ENCODE peak calls at places on chromosomes 11 and 22, in nine cellular contexts. V is OCI-LY7; F is CD4-positive, CD25-positive, alpha-beta regulatory T cell; N is effector memory CD4-positive, alpha-beta T cell; J is endodermal cell; B is HL-60; D is suprapubic skin; Q is upper lobe of left lung; P is CD8-positive, alpha-beta memory T cell. Y is an unnamed sample.

GRCh38 chr11:8031248-8032115 is 44.3 kb downstream of the EIF3F start:
- DNase-seq in P (no peak), V (no peak), J (no peak), N (no peak), B (no peak), D (peak; percentile 77), F (no peak), Q (no peak), Y (no peak)

GRCh38 chr22:50012201-50013181 is at the start of gene IL17REL:
- DNase-seq in N (no peak), D (no peak), F (no peak), Q (no peak), B (no peak), V (no peak), J (peak; percentile 57), P (no peak), Y (no peak)

GRCh38 chr11:9060700-9061111 is 30.7 kb downstream of the SCUBE2 start:
- DNase-seq in V (peak; percentile 19), B (peak; percentile 76), P (no peak), N (no peak), F (no peak), D (no peak), Q (peak; percentile 26), J (peak; percentile 75), Y (no peak)

GRCh38 chr22:28402066-28402465 is 277.6 kb downstream of the TTC28 start:
- DNase-seq in D (no peak), F (no peak), N (no peak), B (no peak), Q (no peak), P (no peak), J (no peak), V (no peak), Y (no peak)

GRCh38 chr11:57174656-57175055 is 7.1 kb upstream of the LRRC55 start:
- DNase-seq in N (no peak), F (no peak), P (no peak), J (no peak), V (no peak), Q (no peak), B (no peak), D (no peak), Y (no peak)

GRCh38 chr11:69252494-69252845 is 41.5 kb upstream of the MYEOV start:
- DNase-seq in V (no peak), D (no peak), J (no peak), P (no peak), F (no peak), N (no peak), B (no peak), Q (no peak), Y (no peak)

GRCh38 chr11:19935507-19935906 is 222.9 kb downstream of the NAV2 start:
- DNase-seq in Q (no peak), N (no peak), B (no peak), P (no peak), J (peak; percentile 73), D (no peak), V (no peak), F (no peak), Y (no peak)

GRCh38 chr11:11669447-11669846 is 47.6 kb upstream of the GALNT18 start:
- DNase-seq in Q (no peak), P (no peak), F (no peak), B (no peak), N (no peak), V (no peak), J (no peak), D (no peak), Y (no peak)

GRCh38 chr11:105007463-105007862 is 15.5 kb downstream of the CASP5 start:
- DNase-seq in F (no peak), B (no peak), V (no peak), Q (no peak), J (no peak), D (no peak), N (no peak), P (no peak), Y (no peak)

GRCh38 chr11:105004021-105004420 is 18.9 kb downstream of the CASP5 start:
- DNase-seq in P (no peak), D (no peak), B (no peak), Q (no peak), V (no peak), J (no peak), N (no peak), F (no peak), Y (no peak)

GRCh38 chr11:105003151-105003550 is 19.8 kb downstream of the CASP5 start:
- DNase-seq in F (no peak), D (no peak), Q (no peak), P (no peak), J (no peak), V (no peak), N (no peak), B (no peak), Y (no peak)

GRCh38 chr11:105000797-105001196 is 22.2 kb downstream of the CASP5 start:
- DNase-seq in N (peak; percentile 5), D (no peak), B (no peak), P (peak; percentile 48), V (peak; percentile 19), F (peak; percentile 43), J (peak; percentile 78), Q (peak; percentile 42), Y (no peak)

GRCh38 chr11:105005451-105005845 is 17.5 kb downstream of the CASP5 start:
- DNase-seq in D (no peak), P (no peak), B (no peak), Q (no peak), J (no peak), F (no peak), N (no peak), V (no peak), Y (no peak)
- H3K27ac ChIP-seq in D (no peak overlapping the region), P (no peak overlapping the region), B (no peak overlapping the region), Q (no peak overlapping the region), J (no peak overlapping the region), F (no peak overlapping the region), N (no peak overlapping the region), V (no peak overlapping the region), Y (no peak overlapping the region)

GRCh38 chr11:73428227-73428626 is 52.0 kb downstream of the RELT start:
- DNase-seq in N (no peak), J (no peak), D (no peak), V (no peak), B (no peak), F (no peak), P (no peak), Q (no peak), Y (no peak)

GRCh38 chr11:73423506-73423905 is 47.3 kb downstream of the RELT start:
- DNase-seq in P (no peak), V (no peak), B (no peak), Q (no peak), J (peak; percentile 5), N (no peak), D (no peak), F (no peak), Y (no peak)

GRCh38 chr11:73425118-73425517 is 48.9 kb downstream of the RELT start:
- DNase-seq in V (no peak), Q (peak; percentile 58), B (peak; percentile 54), P (no peak), N (no peak), D (no peak), J (no peak), F (no peak), Y (no peak)

GRCh38 chr11:73429121-73429740 is 53.0 kb downstream of the RELT start:
- DNase-seq in Q (no peak), V (no peak), F (no peak), B (no peak), D (no peak), N (no peak), P (no peak), J (peak; percentile 26), Y (no peak)

DNA sequence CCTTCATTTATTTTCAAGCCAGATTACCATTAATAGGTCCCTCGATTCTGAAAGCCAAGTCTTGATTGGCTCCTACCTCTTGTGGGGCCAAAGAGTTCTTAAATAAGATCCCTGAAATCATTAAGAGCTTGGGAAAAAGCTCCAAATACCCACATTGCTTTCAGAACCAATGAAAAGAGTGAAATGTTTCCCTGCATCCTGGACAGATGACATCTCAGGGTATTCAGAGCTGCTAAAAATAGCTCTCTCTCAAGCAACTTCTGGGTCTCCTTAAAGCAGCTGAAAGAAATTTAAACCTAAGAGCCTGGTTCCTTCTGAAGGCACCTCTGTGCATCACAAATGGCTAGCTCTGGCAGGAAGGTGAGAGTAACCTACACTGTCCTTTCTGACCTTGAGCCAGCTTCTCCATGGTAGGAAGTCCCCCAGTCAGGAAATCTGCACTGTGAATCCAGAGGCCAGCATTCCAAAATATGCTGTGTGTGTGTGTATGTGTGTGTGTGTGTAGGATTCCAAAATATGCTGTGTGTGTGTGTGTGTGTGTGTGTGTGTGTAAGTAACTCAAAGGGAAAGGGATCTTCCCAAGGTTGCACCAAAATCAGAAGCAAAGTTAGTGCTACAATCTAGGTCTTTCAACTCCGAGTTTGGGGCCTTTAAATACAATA is 50.1 kb downstream of the RELT start:
- DNase-seq in D (no peak), B (no peak), V (no peak), J (peak; percentile 22), P (no peak), N (no peak), Q (no peak), F (no peak), Y (no peak)
- H3K27ac ChIP-seq in D (no peak overlapping the region), B (no peak overlapping the region), V (no peak overlapping the region), J (no peak overlapping the region), P (no peak overlapping the region), N (no peak overlapping the region), Q (no peak overlapping the region), F (no peak overlapping the region), Y (no peak overlapping the region)

DNA sequence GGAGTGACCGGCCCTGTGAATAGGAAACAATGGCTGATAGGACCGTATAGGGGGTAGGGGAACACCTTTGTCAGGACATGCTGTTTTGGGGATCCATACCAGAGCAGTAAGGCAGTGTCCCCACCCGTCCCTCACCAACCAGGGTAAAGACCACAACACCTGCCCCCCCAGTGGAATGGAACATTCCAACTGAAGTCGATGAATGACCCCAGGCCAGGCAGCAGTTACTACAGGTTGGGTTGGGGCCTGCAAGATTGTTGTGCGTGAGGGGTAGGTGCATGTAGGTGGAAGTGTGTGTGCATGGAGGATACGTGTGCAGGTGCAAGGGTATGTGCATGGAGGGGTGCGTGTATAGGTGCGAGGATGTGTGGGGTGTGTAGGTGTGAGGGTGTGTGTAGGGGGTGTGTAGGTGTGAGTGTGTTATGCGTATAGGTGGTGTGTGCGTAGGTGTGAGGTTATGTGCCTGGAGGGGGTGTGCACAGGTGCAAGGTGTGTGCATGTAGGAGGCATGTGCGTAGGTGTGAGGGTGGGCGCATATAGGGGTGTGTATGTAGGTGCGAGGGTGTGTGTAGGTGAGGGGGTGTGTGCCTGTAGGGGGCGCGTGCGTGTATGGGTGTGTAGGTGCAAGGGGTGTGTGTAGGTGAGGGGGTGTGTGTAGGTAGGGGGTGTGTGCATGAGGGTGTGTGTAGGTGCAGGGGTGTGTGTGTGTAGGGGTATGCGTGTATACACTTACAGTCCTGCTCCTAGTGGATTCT is 32.9 kb downstream of the PISD start:
- DNase-seq in Q (no peak), N (no peak), B (no peak), F (no peak), P (no peak), J (peak; percentile 46), D (no peak), V (no peak), Y (no peak)
- H3K27ac ChIP-seq in Q (peak overlapping the region; percentile 89), N (peak overlapping the region; percentile 89), B (no peak overlapping the region), F (peak overlapping the region; percentile 90), P (peak overlapping the region; percentile 75), J (no peak overlapping the region), D (peak overlapping the region; percentile 87), V (peak overlapping the region; percentile 93), Y (no peak overlapping the region)

GRCh38 chr11:79415912-79416311 is 24.9 kb downstream of the TENM4 start:
- DNase-seq in B (no peak), D (no peak), F (no peak), V (no peak), N (no peak), Q (no peak), J (no peak), P (no peak), Y (no peak)

GRCh38 chr11:79412761-79413160 is 28.1 kb downstream of the TENM4 start:
- DNase-seq in D (no peak), V (no peak), N (no peak), F (no peak), J (no peak), P (no peak), B (no peak), Q (no peak), Y (no peak)

GRCh38 chr11:79415411-79415810 is 25.4 kb downstream of the TENM4 start:
- DNase-seq in Q (no peak), D (no peak), P (no peak), B (no peak), V (no peak), J (no peak), N (no peak), F (no peak), Y (no peak)

GRCh38 chr11:79413258-79413657 is 27.6 kb downstream of the TENM4 start:
- DNase-seq in Q (peak; percentile 26), J (peak; percentile 77), F (no peak), V (no peak), P (no peak), N (no peak), B (no peak), D (peak; percentile 85), Y (peak; percentile 45)

DNA sequence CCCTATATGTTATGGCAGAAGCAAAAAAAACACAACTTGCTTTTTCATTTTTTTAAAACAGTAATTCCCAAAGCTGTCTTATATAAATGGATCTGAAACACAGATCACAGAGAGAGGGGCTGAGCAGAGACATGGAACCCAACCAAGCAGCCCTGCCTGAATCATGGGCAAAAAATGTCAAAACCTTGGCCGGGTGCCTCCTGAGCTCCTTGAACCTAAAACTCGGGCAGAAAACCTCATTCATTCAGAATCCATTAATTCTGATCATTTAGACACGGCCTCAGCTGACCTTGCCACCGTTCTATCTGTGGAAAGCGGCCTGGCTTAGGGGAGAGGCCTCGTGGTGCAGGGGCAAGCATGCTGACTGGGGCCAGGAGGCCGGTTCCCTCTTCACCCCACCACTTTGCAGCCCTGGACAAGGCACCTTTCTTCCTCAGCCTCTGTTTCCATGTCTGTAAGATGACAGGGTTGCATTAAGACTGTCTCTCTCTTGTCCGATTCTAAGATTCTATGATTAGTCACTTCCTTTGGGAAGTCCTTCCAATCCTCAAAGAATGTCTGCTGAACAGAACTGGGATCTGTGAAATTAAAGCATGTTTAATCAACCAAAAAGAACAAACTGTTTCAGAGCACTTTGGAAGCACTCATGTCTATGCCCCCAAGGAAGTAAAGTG is 26.0 kb downstream of the TENM4 start:
- DNase-seq in J (no peak), V (no peak), F (no peak), N (no peak), B (no peak), D (no peak), Q (no peak), P (no peak), Y (no peak)
- H3K27ac ChIP-seq in J (no peak overlapping the region), V (no peak overlapping the region), F (no peak overlapping the region), N (no peak overlapping the region), B (no peak overlapping the region), D (peak overlapping the region; percentile 11), Q (no peak overlapping the region), P (no peak overlapping the region), Y (peak overlapping the region; percentile 64)

Y was measured in thoracic aorta.